ENCODE peak calls at places on chromosomes 4 and X, in six cellular contexts. F is fibroblast of mammary gland, J is A549, I is fibroblast of lung, B is dorsolateral prefrontal cortex, O is heart left ventricle. V is an unnamed sample.

GRCh38 chr4:112270643-112271484 is 14.8 kb downstream of the TIFA start:
- DNase-seq in F (peak), J (no peak), I (peak), B (no peak), O (no peak), V (no peak)

GRCh38 chrX:135977611-135978010 is 3.8 kb upstream of the MMGT1 start:
- DNase-seq in F (peak), J (peak), I (peak), B (no peak), O (no peak), V (no peak)

GRCh38 chrX:17595456-17596035 is 141.7 kb upstream of the SCML1 start:
- DNase-seq in F (peak), J (peak), I (peak), B (no peak), O (no peak), V (no peak)

GRCh38 chr4:60389636-60390035 is 810.5 kb upstream of the ADGRL3 start:
- DNase-seq in F (no peak), J (no peak), I (no peak), B (no peak), O (no peak), V (no peak)

GRCh38 chr4:90120037-90120436 is 7.2 kb upstream of the CCSER1 start:
- DNase-seq in F (no peak), J (no peak), I (no peak), B (no peak), O (no peak), V (no peak)

GRCh38 chr4:80027611-80028010 is 45.4 kb downstream of the ANTXR2 start:
- DNase-seq in F (no peak), J (no peak), I (no peak), B (no peak), O (no peak), V (no peak)

GRCh38 chr4:158622251-158622650 is 49.4 kb downstream of the C4orf46 start:
- DNase-seq in F (peak), J (no peak), I (no peak), B (no peak), O (no peak), V (no peak)

GRCh38 chr4:182143822-182144620 is 99.2 kb upstream of the TENM3 start:
- DNase-seq in F (peak), J (peak), I (peak), B (no peak), O (no peak), V (peak)

GRCh38 chr4:78059524-78059889 is 2.4 kb downstream of the FRAS1 start:
- DNase-seq in F (peak), J (peak), I (peak), B (no peak), O (no peak), V (no peak)

GRCh38 chr4:102715057-102715456 is 45.7 kb downstream of the MANBA start:
- DNase-seq in F (peak), J (no peak), I (no peak), B (no peak), O (no peak), V (no peak)

GRCh38 chr4:128527356-128527755 is 239.7 kb upstream of the PGRMC2 start:
- DNase-seq in F (no peak), J (no peak), I (no peak), B (no peak), O (no peak), V (no peak)

GRCh38 chr4:41865306-41865980 is 69.8 kb upstream of the TMEM33 start:
- DNase-seq in F (peak), J (no peak), I (no peak), B (no peak), O (no peak), V (no peak)

GRCh38 chr4:8400641-8401325 is 39.7 kb downstream of the ACOX3 start:
- DNase-seq in F (peak), J (no peak), I (no peak), B (no peak), O (no peak), V (no peak)

GRCh38 chr4:147310312-147310711 is 170.6 kb upstream of the EDNRA start:
- DNase-seq in F (no peak), J (no peak), I (no peak), B (no peak), O (no peak), V (no peak)

GRCh38 chr4:11805837-11806236 is 377.1 kb upstream of the HS3ST1 start:
- DNase-seq in F (peak), J (peak), I (peak), B (no peak), O (no peak), V (no peak)

GRCh38 chr4:132227349-132228165 is 921.5 kb upstream of the PCDH10 start:
- DNase-seq in F (peak), J (peak), I (peak), B (no peak), O (no peak), V (peak)

GRCh38 chr4:153409412-153409811 is 56.7 kb upstream of the TMEM131L start:
- DNase-seq in F (peak), J (no peak), I (peak), B (no peak), O (no peak), V (no peak)

GRCh38 chr4:156941940-156942548 is 29.6 kb downstream of the PDGFC start:
- DNase-seq in F (peak), J (peak), I (peak), B (no peak), O (no peak), V (peak)

GRCh38 chrX:16465081-16465876 is 184.7 kb upstream of the S100G start:
- DNase-seq in F (peak), J (no peak), I (no peak), B (no peak), O (no peak), V (no peak)

GRCh38 chr4:184958127-184958806 is 60.0 kb upstream of the HELT start:
- DNase-seq in F (no peak), J (no peak), I (no peak), B (no peak), O (no peak), V (no peak)

GRCh38 chrX:136115124-136115908 is 32.0 kb upstream of the FHL1 start:
- DNase-seq in F (peak), J (no peak), I (peak), B (no peak), O (no peak), V (no peak)

GRCh38 chr4:184688447-184688846 is 38.9 kb downstream of the PRIMPOL start:
- DNase-seq in F (peak), J (peak), I (peak), B (no peak), O (no peak), V (no peak)

GRCh38 chrX:43949669-43950068 is 23.5 kb downstream of the NDP start:
- DNase-seq in F (no peak), J (peak), I (no peak), B (peak), O (no peak), V (no peak)

GRCh38 chr4:185304944-185305690 is 90.6 kb downstream of the LRP2BP start:
- DNase-seq in F (peak), J (peak), I (peak), B (no peak), O (no peak), V (no peak)

GRCh38 chr4:8910822-8911310 is 39.2 kb upstream of the HMX1 start:
- DNase-seq in F (no peak), J (no peak), I (no peak), B (peak), O (peak), V (no peak)

GRCh38 chr4:126071346-126072333 is 756.9 kb downstream of the FAT4 start:
- DNase-seq in F (peak), J (no peak), I (peak), B (peak), O (no peak), V (no peak)

GRCh38 chrX:29728639-29729038 is 486.7 kb upstream of the MAGEB2 start:
- DNase-seq in F (no peak), J (no peak), I (peak), B (no peak), O (no peak), V (no peak)

GRCh38 chr4:4851081-4851480 is 8.4 kb upstream of the MSX1 start:
- DNase-seq in F (no peak), J (no peak), I (no peak), B (no peak), O (peak), V (no peak)

GRCh38 chr4:52998413-52998812 is 136.3 kb downstream of the RASL11B start:
- DNase-seq in F (no peak), J (no peak), I (no peak), B (no peak), O (no peak), V (no peak)

GRCh38 chr4:92307156-92307555 is 3.4 kb downstream of the GRID2 start:
- DNase-seq in F (no peak), J (no peak), I (no peak), B (no peak), O (no peak), V (no peak)

GRCh38 chr4:6341696-6342095 is 72.0 kb downstream of the WFS1 start:
- DNase-seq in F (no peak), J (no peak), I (no peak), B (no peak), O (peak), V (no peak)

DNA sequence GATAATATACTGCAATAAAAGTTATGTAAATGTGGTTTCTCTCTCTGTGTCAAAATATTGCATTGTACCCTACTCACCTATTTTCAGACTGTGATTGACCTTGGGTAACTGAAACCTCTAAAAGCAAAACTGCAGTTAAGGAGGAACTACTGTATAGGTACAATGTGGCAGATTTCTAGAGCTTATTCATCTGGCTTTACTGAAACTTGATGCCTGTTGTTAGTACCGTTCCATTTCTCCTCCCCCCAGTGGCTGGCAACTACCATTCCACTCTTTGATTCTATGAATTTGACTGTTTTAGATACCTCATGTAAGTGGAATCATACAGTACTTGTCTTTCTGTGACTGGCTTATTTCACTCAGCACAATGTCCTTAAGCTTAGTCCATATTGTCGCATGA is 61.9 kb downstream of the HOPX start:
- DNase-seq in F (peak), J (no peak), I (peak), B (no peak), O (no peak), V (no peak)
- TF ChIP-seq CTCF in F (peak), J (no peak), I (no peak), B (no peak), O (no peak), V (no peak)

GRCh38 chr4:149552601-149553000 is 263.0 kb downstream of the IQCM start:
- DNase-seq in F (no peak), J (no peak), I (no peak), B (no peak), O (no peak), V (no peak)
- TF ChIP-seq CTCF in F (no peak), J (no peak), I (no peak), B (no peak), O (no peak), V (no peak)

DNA sequence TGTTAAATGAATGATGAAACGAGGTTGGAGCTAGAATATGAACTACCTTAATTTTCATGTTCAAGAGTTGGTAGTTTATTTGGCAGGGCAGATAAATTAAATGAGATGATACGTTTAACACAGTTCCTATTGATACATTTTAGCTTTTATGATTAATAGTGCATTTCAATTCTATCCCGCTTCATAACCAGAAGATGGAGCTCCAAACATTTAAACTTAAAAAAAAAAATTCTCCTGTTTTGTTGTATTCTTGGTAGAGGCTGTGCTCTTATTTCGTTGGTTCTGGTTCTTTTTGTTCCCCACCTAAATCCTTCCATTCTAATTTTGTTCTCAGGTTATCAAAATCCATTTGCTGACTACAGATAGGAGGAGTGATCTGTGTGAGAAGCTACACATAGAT is 71.8 kb upstream of the PTPN13 start:
- DNase-seq in F (peak), J (no peak), I (peak), B (no peak), O (no peak), V (no peak)
- TF ChIP-seq CTCF in F (peak), J (no peak), I (no peak), B (peak), O (peak), V (no peak)

GRCh38 chrX:45849261-45849660 is 648.6 kb upstream of the DIPK2B start:
- DNase-seq in F (peak), J (peak), I (peak), B (no peak), O (no peak), V (no peak)
- TF ChIP-seq CTCF in F (peak), J (peak), I (peak), B (no peak), O (peak), V (no peak)

GRCh38 chrX:3815896-3816664 is 102.6 kb upstream of the PRKX start:
- DNase-seq in F (peak), J (peak), I (peak), B (peak), O (peak), V (peak)
- TF ChIP-seq CTCF in F (peak), J (no peak), I (no peak), B (no peak), O (no peak), V (no peak)